ENCODE peak calls at places on chromosomes 11 and 22, in seven cellular contexts. One of them, this sample, is unnamed.

GRCh38 chr11:82927264-82927880 is 25.8 kb downstream of the DDIAS start:
- DNase-seq in body of pancreas: peak; percentile 25
- DNase-seq in stomach: no peak
- DNase-seq in substantia nigra: no peak
- DNase-seq in stimulated activated CD8-positive, alpha-beta memory T cell treated with anti-CD3 and anti-CD28 coated beads, Interleukin-12 subunit alpha, Interleukin-12 subunit beta, amount 100 ng/mL, for 1 hour: peak; percentile 17
- DNase-seq in PC-3: peak; percentile 80
- DNase-seq in immature natural killer cell: peak; percentile 61
- DNase-seq in this sample: no peak

GRCh38 chr11:64299847-64300648 is at the start of gene CATSPERZ:
- DNase-seq in PC-3: no peak
- DNase-seq in stimulated activated CD8-positive, alpha-beta memory T cell treated with anti-CD3 and anti-CD28 coated beads, Interleukin-12 subunit alpha, Interleukin-12 subunit beta, amount 100 ng/mL, for 1 hour: no peak
- DNase-seq in body of pancreas: no peak
- DNase-seq in immature natural killer cell: peak; percentile 12
- DNase-seq in substantia nigra: no peak
- DNase-seq in stomach: no peak
- DNase-seq in this sample: no peak

GRCh38 chr11:116148056-116148455 is 624.7 kb downstream of the BUD13 start:
- DNase-seq in stimulated activated CD8-positive, alpha-beta memory T cell treated with anti-CD3 and anti-CD28 coated beads, Interleukin-12 subunit alpha, Interleukin-12 subunit beta, amount 100 ng/mL, for 1 hour: no peak
- DNase-seq in stomach: no peak
- DNase-seq in PC-3: no peak
- DNase-seq in substantia nigra: no peak
- DNase-seq in immature natural killer cell: no peak
- DNase-seq in body of pancreas: no peak
- DNase-seq in this sample: no peak

GRCh38 chr11:128901655-128902514 is 10.7 kb downstream of the KCNJ5 start:
- DNase-seq in stomach: no peak
- DNase-seq in immature natural killer cell: no peak
- DNase-seq in substantia nigra: no peak
- DNase-seq in PC-3: no peak
- DNase-seq in stimulated activated CD8-positive, alpha-beta memory T cell treated with anti-CD3 and anti-CD28 coated beads, Interleukin-12 subunit alpha, Interleukin-12 subunit beta, amount 100 ng/mL, for 1 hour: no peak
- DNase-seq in body of pancreas: no peak
- DNase-seq in this sample: no peak

GRCh38 chr22:49208003-49208402 is 619.7 kb downstream of the BRD1 start:
- DNase-seq in stomach: peak; percentile 7
- DNase-seq in body of pancreas: no peak
- DNase-seq in immature natural killer cell: no peak
- DNase-seq in substantia nigra: no peak
- DNase-seq in PC-3: no peak
- DNase-seq in stimulated activated CD8-positive, alpha-beta memory T cell treated with anti-CD3 and anti-CD28 coated beads, Interleukin-12 subunit alpha, Interleukin-12 subunit beta, amount 100 ng/mL, for 1 hour: no peak
- DNase-seq in this sample: peak; percentile 4

GRCh38 chr11:12460441-12460840 is 83.1 kb downstream of the PARVA start:
- DNase-seq in body of pancreas: no peak
- DNase-seq in PC-3: no peak
- DNase-seq in substantia nigra: no peak
- DNase-seq in stomach: no peak
- DNase-seq in immature natural killer cell: no peak
- DNase-seq in stimulated activated CD8-positive, alpha-beta memory T cell treated with anti-CD3 and anti-CD28 coated beads, Interleukin-12 subunit alpha, Interleukin-12 subunit beta, amount 100 ng/mL, for 1 hour: no peak
- DNase-seq in this sample: no peak

GRCh38 chr11:62108017-62108750 is 15.6 kb upstream of the INCENP start:
- DNase-seq in body of pancreas: peak; percentile 46
- DNase-seq in stimulated activated CD8-positive, alpha-beta memory T cell treated with anti-CD3 and anti-CD28 coated beads, Interleukin-12 subunit alpha, Interleukin-12 subunit beta, amount 100 ng/mL, for 1 hour: no peak
- DNase-seq in PC-3: peak; percentile 85
- DNase-seq in immature natural killer cell: peak; percentile 65
- DNase-seq in stomach: no peak
- DNase-seq in substantia nigra: peak; percentile 14
- DNase-seq in this sample: no peak

GRCh38 chr11:105057432-105057831 is 12.3 kb upstream of the CARD16 start:
- DNase-seq in stimulated activated CD8-positive, alpha-beta memory T cell treated with anti-CD3 and anti-CD28 coated beads, Interleukin-12 subunit alpha, Interleukin-12 subunit beta, amount 100 ng/mL, for 1 hour: no peak
- DNase-seq in immature natural killer cell: no peak
- DNase-seq in substantia nigra: no peak
- DNase-seq in PC-3: no peak
- DNase-seq in body of pancreas: no peak
- DNase-seq in stomach: no peak
- DNase-seq in this sample: no peak

GRCh38 chr11:126129681-126130671 is 67.3 kb upstream of the CDON start:
- DNase-seq in PC-3: no peak
- DNase-seq in substantia nigra: no peak
- DNase-seq in immature natural killer cell: no peak
- DNase-seq in stimulated activated CD8-positive, alpha-beta memory T cell treated with anti-CD3 and anti-CD28 coated beads, Interleukin-12 subunit alpha, Interleukin-12 subunit beta, amount 100 ng/mL, for 1 hour: no peak
- DNase-seq in stomach: no peak
- DNase-seq in body of pancreas: no peak
- DNase-seq in this sample: no peak

GRCh38 chr11:110367571-110367970 is 62.2 kb upstream of the FDX1 start:
- DNase-seq in PC-3: peak; percentile 50
- DNase-seq in stomach: no peak
- DNase-seq in stimulated activated CD8-positive, alpha-beta memory T cell treated with anti-CD3 and anti-CD28 coated beads, Interleukin-12 subunit alpha, Interleukin-12 subunit beta, amount 100 ng/mL, for 1 hour: no peak
- DNase-seq in immature natural killer cell: no peak
- DNase-seq in body of pancreas: no peak
- DNase-seq in substantia nigra: no peak
- DNase-seq in this sample: no peak

GRCh38 chr11:13316528-13316961 is 39.0 kb downstream of the BMAL1 start:
- DNase-seq in body of pancreas: peak; percentile 35
- DNase-seq in PC-3: peak; percentile 62
- DNase-seq in stimulated activated CD8-positive, alpha-beta memory T cell treated with anti-CD3 and anti-CD28 coated beads, Interleukin-12 subunit alpha, Interleukin-12 subunit beta, amount 100 ng/mL, for 1 hour: no peak
- DNase-seq in stomach: no peak
- DNase-seq in substantia nigra: peak; percentile 60
- DNase-seq in immature natural killer cell: no peak
- DNase-seq in this sample: no peak

GRCh38 chr22:49439373-49439772 is 388.3 kb downstream of the BRD1 start:
- DNase-seq in body of pancreas: no peak
- DNase-seq in substantia nigra: no peak
- DNase-seq in stimulated activated CD8-positive, alpha-beta memory T cell treated with anti-CD3 and anti-CD28 coated beads, Interleukin-12 subunit alpha, Interleukin-12 subunit beta, amount 100 ng/mL, for 1 hour: no peak
- DNase-seq in stomach: no peak
- DNase-seq in PC-3: no peak
- DNase-seq in immature natural killer cell: no peak
- DNase-seq in this sample: no peak

GRCh38 chr11:57290288-57290687 is 34.5 kb downstream of the TNKS1BP1 start:
- DNase-seq in stimulated activated CD8-positive, alpha-beta memory T cell treated with anti-CD3 and anti-CD28 coated beads, Interleukin-12 subunit alpha, Interleukin-12 subunit beta, amount 100 ng/mL, for 1 hour: no peak
- DNase-seq in immature natural killer cell: no peak
- DNase-seq in substantia nigra: no peak
- DNase-seq in PC-3: peak; percentile 29
- DNase-seq in body of pancreas: no peak
- DNase-seq in stomach: no peak
- DNase-seq in this sample: no peak

GRCh38 chr22:44360686-44361381 is 48.1 kb upstream of the SHISAL1 start:
- DNase-seq in body of pancreas: no peak
- DNase-seq in substantia nigra: no peak
- DNase-seq in stimulated activated CD8-positive, alpha-beta memory T cell treated with anti-CD3 and anti-CD28 coated beads, Interleukin-12 subunit alpha, Interleukin-12 subunit beta, amount 100 ng/mL, for 1 hour: no peak
- DNase-seq in PC-3: peak; percentile 94
- DNase-seq in immature natural killer cell: no peak
- DNase-seq in stomach: peak; percentile 78
- DNase-seq in this sample: no peak

GRCh38 chr22:44630826-44631225 is 71.2 kb upstream of the PRR5 start:
- DNase-seq in stimulated activated CD8-positive, alpha-beta memory T cell treated with anti-CD3 and anti-CD28 coated beads, Interleukin-12 subunit alpha, Interleukin-12 subunit beta, amount 100 ng/mL, for 1 hour: no peak
- DNase-seq in stomach: no peak
- DNase-seq in substantia nigra: no peak
- DNase-seq in body of pancreas: no peak
- DNase-seq in immature natural killer cell: no peak
- DNase-seq in PC-3: no peak
- DNase-seq in this sample: no peak

GRCh38 chr11:35598254-35599125 is 19.8 kb upstream of the FJX1 start:
- DNase-seq in PC-3: peak; percentile 52
- DNase-seq in stomach: no peak
- DNase-seq in stimulated activated CD8-positive, alpha-beta memory T cell treated with anti-CD3 and anti-CD28 coated beads, Interleukin-12 subunit alpha, Interleukin-12 subunit beta, amount 100 ng/mL, for 1 hour: no peak
- DNase-seq in immature natural killer cell: no peak
- DNase-seq in body of pancreas: no peak
- DNase-seq in substantia nigra: no peak
- DNase-seq in this sample: no peak

GRCh38 chr11:72144807-72145565 is 9.5 kb downstream of the FOLR3 start:
- DNase-seq in stimulated activated CD8-positive, alpha-beta memory T cell treated with anti-CD3 and anti-CD28 coated beads, Interleukin-12 subunit alpha, Interleukin-12 subunit beta, amount 100 ng/mL, for 1 hour: no peak
- DNase-seq in stomach: no peak
- DNase-seq in PC-3: peak; percentile 67
- DNase-seq in body of pancreas: no peak
- DNase-seq in substantia nigra: no peak
- DNase-seq in immature natural killer cell: no peak
- DNase-seq in this sample: no peak

GRCh38 chr11:79200398-79201070 is 240.3 kb downstream of the TENM4 start:
- DNase-seq in PC-3: no peak
- DNase-seq in stimulated activated CD8-positive, alpha-beta memory T cell treated with anti-CD3 and anti-CD28 coated beads, Interleukin-12 subunit alpha, Interleukin-12 subunit beta, amount 100 ng/mL, for 1 hour: no peak
- DNase-seq in substantia nigra: no peak
- DNase-seq in immature natural killer cell: no peak
- DNase-seq in body of pancreas: no peak
- DNase-seq in stomach: no peak
- DNase-seq in this sample: no peak

GRCh38 chr22:33851240-33851639 is 69.0 kb downstream of the LARGE1 start:
- DNase-seq in body of pancreas: no peak
- DNase-seq in stimulated activated CD8-positive, alpha-beta memory T cell treated with anti-CD3 and anti-CD28 coated beads, Interleukin-12 subunit alpha, Interleukin-12 subunit beta, amount 100 ng/mL, for 1 hour: no peak
- DNase-seq in PC-3: peak; percentile 7
- DNase-seq in stomach: no peak
- DNase-seq in substantia nigra: no peak
- DNase-seq in immature natural killer cell: no peak
- DNase-seq in this sample: no peak

GRCh38 chr11:134224710-134225662 is 515 bp downstream of the VPS26B start:
- DNase-seq in stomach: peak; percentile 43
- DNase-seq in substantia nigra: peak; percentile 69
- DNase-seq in immature natural killer cell: peak; percentile 34
- DNase-seq in body of pancreas: peak; percentile 46
- DNase-seq in stimulated activated CD8-positive, alpha-beta memory T cell treated with anti-CD3 and anti-CD28 coated beads, Interleukin-12 subunit alpha, Interleukin-12 subunit beta, amount 100 ng/mL, for 1 hour: peak; percentile 30
- DNase-seq in PC-3: peak; percentile 51
- DNase-seq in this sample: peak; percentile 22

GRCh38 chr11:121892131-121892681 is 223.8 kb downstream of the BLID start:
- DNase-seq in immature natural killer cell: no peak
- DNase-seq in PC-3: peak; percentile 42
- DNase-seq in substantia nigra: no peak
- DNase-seq in stimulated activated CD8-positive, alpha-beta memory T cell treated with anti-CD3 and anti-CD28 coated beads, Interleukin-12 subunit alpha, Interleukin-12 subunit beta, amount 100 ng/mL, for 1 hour: no peak
- DNase-seq in stomach: no peak
- DNase-seq in body of pancreas: no peak
- DNase-seq in this sample: no peak

GRCh38 chr11:19506803-19507466 is 205.7 kb upstream of the NAV2 start:
- DNase-seq in substantia nigra: no peak
- DNase-seq in PC-3: no peak
- DNase-seq in body of pancreas: no peak
- DNase-seq in stomach: no peak
- DNase-seq in immature natural killer cell: no peak
- DNase-seq in stimulated activated CD8-positive, alpha-beta memory T cell treated with anti-CD3 and anti-CD28 coated beads, Interleukin-12 subunit alpha, Interleukin-12 subunit beta, amount 100 ng/mL, for 1 hour: no peak
- DNase-seq in this sample: no peak

GRCh38 chr22:50529416-50530279 is at the start of gene TYMP:
- DNase-seq in body of pancreas: peak; percentile 62
- DNase-seq in stimulated activated CD8-positive, alpha-beta memory T cell treated with anti-CD3 and anti-CD28 coated beads, Interleukin-12 subunit alpha, Interleukin-12 subunit beta, amount 100 ng/mL, for 1 hour: no peak
- DNase-seq in PC-3: peak; percentile 40
- DNase-seq in stomach: peak; percentile 83
- DNase-seq in immature natural killer cell: peak; percentile 70
- DNase-seq in substantia nigra: no peak
- DNase-seq in this sample: peak; percentile 32

GRCh38 chr11:113991170-113991569 is 16.3 kb downstream of the HTR3A start:
- DNase-seq in immature natural killer cell: no peak
- DNase-seq in stomach: no peak
- DNase-seq in body of pancreas: no peak
- DNase-seq in stimulated activated CD8-positive, alpha-beta memory T cell treated with anti-CD3 and anti-CD28 coated beads, Interleukin-12 subunit alpha, Interleukin-12 subunit beta, amount 100 ng/mL, for 1 hour: no peak
- DNase-seq in substantia nigra: no peak
- DNase-seq in PC-3: peak; percentile 46
- DNase-seq in this sample: no peak

GRCh38 chr22:45425101-45425500 is 11.6 kb downstream of the RIBC2 start:
- DNase-seq in stimulated activated CD8-positive, alpha-beta memory T cell treated with anti-CD3 and anti-CD28 coated beads, Interleukin-12 subunit alpha, Interleukin-12 subunit beta, amount 100 ng/mL, for 1 hour: no peak
- DNase-seq in substantia nigra: no peak
- DNase-seq in body of pancreas: no peak
- DNase-seq in immature natural killer cell: no peak
- DNase-seq in stomach: no peak
- DNase-seq in PC-3: no peak
- DNase-seq in this sample: no peak

GRCh38 chr11:2375341-2375853 is 1.7 kb upstream of the CD81 start:
- DNase-seq in stomach: no peak
- DNase-seq in immature natural killer cell: no peak
- DNase-seq in PC-3: no peak
- DNase-seq in substantia nigra: no peak
- DNase-seq in stimulated activated CD8-positive, alpha-beta memory T cell treated with anti-CD3 and anti-CD28 coated beads, Interleukin-12 subunit alpha, Interleukin-12 subunit beta, amount 100 ng/mL, for 1 hour: no peak
- DNase-seq in body of pancreas: peak; percentile 65
- DNase-seq in this sample: no peak

This sample was measured in central memory CD8-positive, alpha-beta T cell.